ENCODE peak calls at places on chromosomes 3 and 15, in eight cellular contexts. Q is ELR, E is NCI-H1092, W is amniotic stem cell, K is frontal cortex, M is AG04450, P is C1 segment of cervical spinal cord, V is mesendoderm. A is an unnamed sample.

GRCh38 chr3:59406943-59407342 is 357.1 kb upstream of the CFAP20DC start:
- DNase-seq in V (no peak), E (no peak), M (no peak), K (no peak), Q (no peak), P (no peak), W (no peak), A (no peak)

GRCh38 chr3:197024881-197025735 is 4.5 kb downstream of the MELTF start:
- DNase-seq in Q (no peak), W (no peak), M (no peak), E (no peak), P (no peak), V (no peak), K (peak), A (no peak)

GRCh38 chr3:152200476-152201422 is 68.0 kb upstream of the MBNL1 start:
- DNase-seq in P (no peak), Q (no peak), K (no peak), V (peak), E (no peak), W (no peak), M (no peak), A (no peak)

GRCh38 chr3:169865176-169865800 is 4.4 kb downstream of the LRRC31 start:
- DNase-seq in V (no peak), Q (no peak), W (no peak), E (no peak), M (no peak), P (no peak), K (no peak), A (no peak)

GRCh38 chr3:71150293-71150954 is 433.1 kb downstream of the FOXP1 start:
- DNase-seq in E (no peak), W (no peak), Q (no peak), P (no peak), K (no peak), V (no peak), M (no peak), A (no peak)

GRCh38 chr3:16311960-16312451 is 47.0 kb downstream of the OXNAD1 start:
- DNase-seq in V (no peak), Q (peak), W (no peak), M (no peak), P (no peak), K (no peak), E (no peak), A (peak)

GRCh38 chr3:172034786-172035685 is 4.3 kb upstream of the FNDC3B start:
- DNase-seq in Q (peak), W (no peak), V (peak), E (no peak), P (no peak), M (no peak), K (no peak), A (no peak)

GRCh38 chr15:48440084-48440483 is 108.9 kb downstream of the DUT start:
- DNase-seq in Q (no peak), P (no peak), K (no peak), V (peak), W (no peak), E (no peak), M (peak), A (no peak)

GRCh38 chr15:81888748-81889479 is 156.9 kb downstream of the MEX3B start:
- DNase-seq in Q (peak), W (peak), V (no peak), E (no peak), K (no peak), P (no peak), M (peak), A (peak)

GRCh38 chr3:152121292-152121654 is 147.5 kb upstream of the MBNL1 start:
- DNase-seq in Q (peak), E (no peak), P (no peak), K (no peak), V (no peak), W (peak), M (peak), A (no peak)

GRCh38 chr3:192054881-192055280 is 593.9 kb downstream of the PYDC2 start:
- DNase-seq in K (no peak), P (no peak), W (no peak), M (no peak), E (no peak), V (peak), Q (peak), A (no peak)

GRCh38 chr3:132654190-132654589 is 5.4 kb downstream of the ACAD11 start:
- DNase-seq in W (no peak), K (no peak), M (no peak), V (peak), P (no peak), E (no peak), Q (peak), A (no peak)

GRCh38 chr3:188090626-188091309 is 63.2 kb upstream of the LPP start:
- DNase-seq in W (no peak), E (peak), K (no peak), M (no peak), P (no peak), Q (no peak), V (no peak), A (no peak)

GRCh38 chr3:17023006-17023664 is 138.4 kb downstream of the PLCL2 start:
- DNase-seq in V (no peak), W (no peak), P (no peak), E (no peak), K (no peak), M (no peak), Q (peak), A (no peak)

GRCh38 chr15:95972812-95973211 is 357.7 kb upstream of the NR2F2 start:
- DNase-seq in M (no peak), V (no peak), K (no peak), Q (no peak), E (no peak), P (no peak), W (no peak), A (no peak)

GRCh38 chr3:14497321-14497720 is 42.8 kb downstream of the GRIP2 start:
- DNase-seq in M (no peak), W (no peak), E (no peak), K (no peak), Q (no peak), P (no peak), V (peak), A (no peak)

GRCh38 chr3:124492824-124493223 is 237.4 kb upstream of the UMPS start:
- DNase-seq in E (peak), M (peak), Q (peak), V (peak), W (no peak), P (peak), K (peak), A (no peak)

GRCh38 chr3:160133757-160134156 is 91.5 kb upstream of the C3orf80 start:
- DNase-seq in P (no peak), E (no peak), V (peak), M (no peak), Q (peak), W (no peak), K (no peak), A (no peak)

GRCh38 chr15:45794768-45795486 is 160.1 kb downstream of the SQOR start:
- DNase-seq in M (no peak), V (no peak), K (no peak), W (no peak), Q (no peak), E (peak), P (no peak), A (no peak)

GRCh38 chr15:88788816-88789215 is 14.4 kb upstream of the ACAN start:
- DNase-seq in E (no peak), P (no peak), Q (no peak), V (no peak), M (no peak), W (no peak), K (no peak), A (no peak)

GRCh38 chr3:87167634-87168456 is 59.3 kb upstream of the CHMP2B start:
- DNase-seq in V (peak), E (peak), M (no peak), W (peak), Q (peak), K (peak), P (no peak), A (no peak)

GRCh38 chr3:79366414-79366813 is 401.4 kb downstream of the ROBO1 start:
- DNase-seq in W (no peak), E (no peak), Q (no peak), V (no peak), P (no peak), K (no peak), M (no peak), A (no peak)

GRCh38 chr15:49538520-49538919 is 82.1 kb downstream of the FAM227B start:
- DNase-seq in M (no peak), E (no peak), P (no peak), K (no peak), W (no peak), V (no peak), Q (no peak), A (no peak)

GRCh38 chr15:73005450-73005849 is 46.8 kb upstream of the NEO1 start:
- DNase-seq in P (no peak), K (no peak), V (no peak), W (no peak), M (no peak), E (no peak), Q (no peak), A (no peak)

GRCh38 chr15:48696627-48697312 is 51.3 kb upstream of the FBN1 start:
- DNase-seq in V (peak), Q (peak), W (no peak), E (no peak), K (no peak), P (no peak), M (no peak), A (no peak)

GRCh38 chr15:80594091-80594889 is 100.8 kb upstream of the ABHD17C start:
- DNase-seq in P (no peak), K (no peak), Q (no peak), E (no peak), V (no peak), M (no peak), W (no peak), A (no peak)

GRCh38 chr3:172341482-172342059 is 106.7 kb downstream of the GHSR start:
- DNase-seq in W (no peak), P (no peak), V (peak), E (peak), K (peak), M (no peak), Q (peak), A (no peak)

GRCh38 chr15:83010709-83011270 is 649 bp downstream of the C15orf40 start:
- DNase-seq in W (no peak), V (peak), E (peak), M (peak), K (peak), Q (peak), P (peak), A (no peak)

GRCh38 chr15:35168464-35168863 is 83.4 kb upstream of the NANOGP8 start:
- DNase-seq in W (no peak), Q (peak), V (no peak), K (no peak), M (peak), P (no peak), E (no peak), A (no peak)

GRCh38 chr3:61439116-61439459 is 122.3 kb upstream of the PTPRG start:
- DNase-seq in M (no peak), E (no peak), K (no peak), P (no peak), W (no peak), V (no peak), Q (no peak), A (no peak)

GRCh38 chr3:185215873-185216586 is 37.8 kb downstream of the EHHADH start:
- DNase-seq in E (no peak), K (no peak), Q (peak), P (no peak), M (no peak), V (peak), W (no peak), A (no peak)